ENCODE peak calls at places on chromosomes 4 and X, in eight cellular contexts. One of them, this sample, is unnamed.

GRCh38 chr4:154626793-154627484 is 14.5 kb upstream of the FGG start:
- DNase-seq in WTC11: peak
- DNase-seq in T-helper 9 cell: no peak
- DNase-seq in naive B cell: peak
- DNase-seq in heart right ventricle: peak
- DNase-seq in fibroblast of the aortic adventitia: peak
- DNase-seq in breast epithelium: peak
- DNase-seq in kidney epithelial cell: no peak
- DNase-seq in this sample: no peak

GRCh38 chr4:102139932-102140331 is 205.3 kb downstream of the SLC39A8 start:
- DNase-seq in WTC11: no peak
- DNase-seq in T-helper 9 cell: no peak
- DNase-seq in naive B cell: no peak
- DNase-seq in heart right ventricle: no peak
- DNase-seq in fibroblast of the aortic adventitia: peak
- DNase-seq in breast epithelium: no peak
- DNase-seq in kidney epithelial cell: no peak
- DNase-seq in this sample: no peak

GRCh38 chrX:120213438-120214265 is 37.0 kb upstream of the ZBTB33 start:
- DNase-seq in WTC11: peak
- DNase-seq in T-helper 9 cell: peak
- DNase-seq in naive B cell: peak
- DNase-seq in heart right ventricle: no peak
- DNase-seq in fibroblast of the aortic adventitia: peak
- DNase-seq in breast epithelium: no peak
- DNase-seq in kidney epithelial cell: peak
- DNase-seq in this sample: peak

GRCh38 chr4:100736651-100737450 is 219.0 kb upstream of the EMCN start:
- DNase-seq in WTC11: no peak
- DNase-seq in T-helper 9 cell: no peak
- DNase-seq in naive B cell: no peak
- DNase-seq in heart right ventricle: no peak
- DNase-seq in fibroblast of the aortic adventitia: peak
- DNase-seq in breast epithelium: no peak
- DNase-seq in kidney epithelial cell: peak
- DNase-seq in this sample: no peak

GRCh38 chr4:2084316-2084715 is 25.2 kb downstream of the NAT8L start:
- DNase-seq in WTC11: no peak
- DNase-seq in T-helper 9 cell: no peak
- DNase-seq in naive B cell: no peak
- DNase-seq in heart right ventricle: no peak
- DNase-seq in fibroblast of the aortic adventitia: no peak
- DNase-seq in breast epithelium: no peak
- DNase-seq in kidney epithelial cell: no peak
- DNase-seq in this sample: no peak

GRCh38 chr4:39319678-39320077 is 46.5 kb downstream of the RFC1 start:
- DNase-seq in WTC11: no peak
- DNase-seq in T-helper 9 cell: no peak
- DNase-seq in naive B cell: no peak
- DNase-seq in heart right ventricle: no peak
- DNase-seq in fibroblast of the aortic adventitia: peak
- DNase-seq in breast epithelium: no peak
- DNase-seq in kidney epithelial cell: peak
- DNase-seq in this sample: no peak

GRCh38 chr4:113901994-113902787 is 77.3 kb downstream of the ARSJ start:
- DNase-seq in WTC11: no peak
- DNase-seq in T-helper 9 cell: peak
- DNase-seq in naive B cell: no peak
- DNase-seq in heart right ventricle: no peak
- DNase-seq in fibroblast of the aortic adventitia: no peak
- DNase-seq in breast epithelium: peak
- DNase-seq in kidney epithelial cell: peak
- DNase-seq in this sample: no peak

GRCh38 chr4:32140636-32141035 is 1420.5 kb downstream of the PCDH7 start:
- DNase-seq in WTC11: no peak
- DNase-seq in T-helper 9 cell: no peak
- DNase-seq in naive B cell: no peak
- DNase-seq in heart right ventricle: no peak
- DNase-seq in fibroblast of the aortic adventitia: peak
- DNase-seq in breast epithelium: no peak
- DNase-seq in kidney epithelial cell: peak
- DNase-seq in this sample: no peak

GRCh38 chr4:84985952-84986351 is 19.5 kb upstream of the WDFY3 start:
- DNase-seq in WTC11: no peak
- DNase-seq in T-helper 9 cell: no peak
- DNase-seq in naive B cell: no peak
- DNase-seq in heart right ventricle: no peak
- DNase-seq in fibroblast of the aortic adventitia: peak
- DNase-seq in breast epithelium: no peak
- DNase-seq in kidney epithelial cell: peak
- DNase-seq in this sample: no peak

GRCh38 chr4:131974730-131975129 is 1174.4 kb upstream of the PCDH10 start:
- DNase-seq in WTC11: no peak
- DNase-seq in T-helper 9 cell: no peak
- DNase-seq in naive B cell: no peak
- DNase-seq in heart right ventricle: no peak
- DNase-seq in fibroblast of the aortic adventitia: peak
- DNase-seq in breast epithelium: no peak
- DNase-seq in kidney epithelial cell: no peak
- DNase-seq in this sample: no peak

GRCh38 chr4:172035573-172035972 is 222.4 kb downstream of the GALNTL6 start:
- DNase-seq in WTC11: no peak
- DNase-seq in T-helper 9 cell: no peak
- DNase-seq in naive B cell: no peak
- DNase-seq in heart right ventricle: no peak
- DNase-seq in fibroblast of the aortic adventitia: no peak
- DNase-seq in breast epithelium: no peak
- DNase-seq in kidney epithelial cell: no peak
- DNase-seq in this sample: no peak

GRCh38 chrX:12480956-12481355 is 310.3 kb upstream of the PRPS2 start:
- DNase-seq in WTC11: no peak
- DNase-seq in T-helper 9 cell: no peak
- DNase-seq in naive B cell: no peak
- DNase-seq in heart right ventricle: no peak
- DNase-seq in fibroblast of the aortic adventitia: peak
- DNase-seq in breast epithelium: no peak
- DNase-seq in kidney epithelial cell: no peak
- DNase-seq in this sample: no peak

GRCh38 chrX:130877892-130878321 is 25.1 kb downstream of the ENOX2 start:
- DNase-seq in WTC11: no peak
- DNase-seq in T-helper 9 cell: no peak
- DNase-seq in naive B cell: no peak
- DNase-seq in heart right ventricle: no peak
- DNase-seq in fibroblast of the aortic adventitia: peak
- DNase-seq in breast epithelium: no peak
- DNase-seq in kidney epithelial cell: no peak
- DNase-seq in this sample: no peak

GRCh38 chr4:139035650-139036049 is 20.1 kb downstream of the NOCT start:
- DNase-seq in WTC11: no peak
- DNase-seq in T-helper 9 cell: no peak
- DNase-seq in naive B cell: no peak
- DNase-seq in heart right ventricle: no peak
- DNase-seq in fibroblast of the aortic adventitia: no peak
- DNase-seq in breast epithelium: no peak
- DNase-seq in kidney epithelial cell: no peak
- DNase-seq in this sample: no peak

GRCh38 chr4:105137460-105137859 is 9.2 kb upstream of the TET2 start:
- DNase-seq in WTC11: no peak
- DNase-seq in T-helper 9 cell: no peak
- DNase-seq in naive B cell: no peak
- DNase-seq in heart right ventricle: no peak
- DNase-seq in fibroblast of the aortic adventitia: no peak
- DNase-seq in breast epithelium: no peak
- DNase-seq in kidney epithelial cell: no peak
- DNase-seq in this sample: no peak

GRCh38 chr4:134117785-134118184 is 83.8 kb downstream of the PABPC4L start:
- DNase-seq in WTC11: no peak
- DNase-seq in T-helper 9 cell: no peak
- DNase-seq in naive B cell: no peak
- DNase-seq in heart right ventricle: no peak
- DNase-seq in fibroblast of the aortic adventitia: no peak
- DNase-seq in breast epithelium: no peak
- DNase-seq in kidney epithelial cell: no peak
- DNase-seq in this sample: no peak

GRCh38 chr4:106773106-106773905 is 262.8 kb downstream of the DKK2 start:
- DNase-seq in WTC11: no peak
- DNase-seq in T-helper 9 cell: no peak
- DNase-seq in naive B cell: no peak
- DNase-seq in heart right ventricle: no peak
- DNase-seq in fibroblast of the aortic adventitia: peak
- DNase-seq in breast epithelium: no peak
- DNase-seq in kidney epithelial cell: no peak
- DNase-seq in this sample: no peak

GRCh38 chr4:7784131-7784870 is 155.4 kb downstream of the AFAP1 start:
- DNase-seq in WTC11: no peak
- DNase-seq in T-helper 9 cell: no peak
- DNase-seq in naive B cell: no peak
- DNase-seq in heart right ventricle: no peak
- DNase-seq in fibroblast of the aortic adventitia: no peak
- DNase-seq in breast epithelium: no peak
- DNase-seq in kidney epithelial cell: no peak
- DNase-seq in this sample: no peak

GRCh38 chrX:13048265-13048664 is 3.8 kb upstream of the FAM9C start:
- DNase-seq in WTC11: no peak
- DNase-seq in T-helper 9 cell: no peak
- DNase-seq in naive B cell: no peak
- DNase-seq in heart right ventricle: no peak
- DNase-seq in fibroblast of the aortic adventitia: no peak
- DNase-seq in breast epithelium: no peak
- DNase-seq in kidney epithelial cell: no peak
- DNase-seq in this sample: no peak

GRCh38 chr4:3041192-3042142 is 32.9 kb downstream of the HTT-AS start:
- DNase-seq in WTC11: peak
- DNase-seq in T-helper 9 cell: peak
- DNase-seq in naive B cell: peak
- DNase-seq in heart right ventricle: peak
- DNase-seq in fibroblast of the aortic adventitia: peak
- DNase-seq in breast epithelium: no peak
- DNase-seq in kidney epithelial cell: no peak
- DNase-seq in this sample: no peak

GRCh38 chr4:186881521-186882220 is 158.0 kb upstream of the FAT1 start:
- DNase-seq in WTC11: no peak
- DNase-seq in T-helper 9 cell: no peak
- DNase-seq in naive B cell: no peak
- DNase-seq in heart right ventricle: no peak
- DNase-seq in fibroblast of the aortic adventitia: no peak
- DNase-seq in breast epithelium: no peak
- DNase-seq in kidney epithelial cell: peak
- DNase-seq in this sample: no peak

GRCh38 chr4:7705062-7705461 is 234.6 kb downstream of the AFAP1 start:
- DNase-seq in WTC11: peak
- DNase-seq in T-helper 9 cell: no peak
- DNase-seq in naive B cell: no peak
- DNase-seq in heart right ventricle: peak
- DNase-seq in fibroblast of the aortic adventitia: peak
- DNase-seq in breast epithelium: peak
- DNase-seq in kidney epithelial cell: no peak
- DNase-seq in this sample: no peak

GRCh38 chr4:45662996-45663395 is 460.9 kb downstream of the GABRG1 start:
- DNase-seq in WTC11: no peak
- DNase-seq in T-helper 9 cell: no peak
- DNase-seq in naive B cell: no peak
- DNase-seq in heart right ventricle: peak
- DNase-seq in fibroblast of the aortic adventitia: peak
- DNase-seq in breast epithelium: no peak
- DNase-seq in kidney epithelial cell: peak
- DNase-seq in this sample: no peak

GRCh38 chr4:158823461-158823873 is 54.6 kb downstream of the FNIP2 start:
- DNase-seq in WTC11: no peak
- DNase-seq in T-helper 9 cell: no peak
- DNase-seq in naive B cell: no peak
- DNase-seq in heart right ventricle: no peak
- DNase-seq in fibroblast of the aortic adventitia: peak
- DNase-seq in breast epithelium: no peak
- DNase-seq in kidney epithelial cell: peak
- DNase-seq in this sample: no peak

GRCh38 chrX:94107981-94108380 is 434.0 kb downstream of the FAM133A start:
- DNase-seq in WTC11: no peak
- DNase-seq in T-helper 9 cell: no peak
- DNase-seq in naive B cell: no peak
- DNase-seq in heart right ventricle: no peak
- DNase-seq in fibroblast of the aortic adventitia: no peak
- DNase-seq in breast epithelium: no peak
- DNase-seq in kidney epithelial cell: no peak
- DNase-seq in this sample: no peak

GRCh38 chrX:40908857-40909475 is 173.6 kb upstream of the MED14 start:
- DNase-seq in WTC11: no peak
- DNase-seq in T-helper 9 cell: no peak
- DNase-seq in naive B cell: no peak
- DNase-seq in heart right ventricle: no peak
- DNase-seq in fibroblast of the aortic adventitia: peak
- DNase-seq in breast epithelium: no peak
- DNase-seq in kidney epithelial cell: peak
- DNase-seq in this sample: no peak

GRCh38 chrX:370963-371745 is 15.6 kb downstream of the PPP2R3B start:
- DNase-seq in WTC11: no peak
- DNase-seq in T-helper 9 cell: no peak
- DNase-seq in naive B cell: no peak
- DNase-seq in heart right ventricle: no peak
- DNase-seq in fibroblast of the aortic adventitia: no peak
- DNase-seq in breast epithelium: no peak
- DNase-seq in kidney epithelial cell: no peak
- DNase-seq in this sample: no peak

GRCh38 chrX:85698921-85699320 is 319.5 kb upstream of the POF1B start:
- DNase-seq in WTC11: peak
- DNase-seq in T-helper 9 cell: no peak
- DNase-seq in naive B cell: no peak
- DNase-seq in heart right ventricle: no peak
- DNase-seq in fibroblast of the aortic adventitia: no peak
- DNase-seq in breast epithelium: no peak
- DNase-seq in kidney epithelial cell: no peak
- DNase-seq in this sample: no peak

GRCh38 chrX:39704590-39704989 is 393.2 kb downstream of the BCOR start:
- DNase-seq in WTC11: no peak
- DNase-seq in T-helper 9 cell: no peak
- DNase-seq in naive B cell: no peak
- DNase-seq in heart right ventricle: no peak
- DNase-seq in fibroblast of the aortic adventitia: no peak
- DNase-seq in breast epithelium: no peak
- DNase-seq in kidney epithelial cell: no peak
- DNase-seq in this sample: no peak

GRCh38 chrX:130705591-130705990 is 197.4 kb downstream of the ENOX2 start:
- DNase-seq in WTC11: no peak
- DNase-seq in T-helper 9 cell: no peak
- DNase-seq in naive B cell: no peak
- DNase-seq in heart right ventricle: no peak
- DNase-seq in fibroblast of the aortic adventitia: no peak
- DNase-seq in breast epithelium: no peak
- DNase-seq in kidney epithelial cell: no peak
- DNase-seq in this sample: no peak

GRCh38 chr4:185005209-185005819 is 13.0 kb upstream of the HELT start:
- DNase-seq in WTC11: peak
- DNase-seq in T-helper 9 cell: peak
- DNase-seq in naive B cell: peak
- DNase-seq in heart right ventricle: peak
- DNase-seq in fibroblast of the aortic adventitia: peak
- DNase-seq in breast epithelium: peak
- DNase-seq in kidney epithelial cell: peak
- DNase-seq in this sample: no peak

GRCh38 chrX:11944486-11944885 is 186.4 kb downstream of the MSL3 start:
- DNase-seq in WTC11: peak
- DNase-seq in T-helper 9 cell: no peak
- DNase-seq in naive B cell: no peak
- DNase-seq in heart right ventricle: no peak
- DNase-seq in fibroblast of the aortic adventitia: peak
- DNase-seq in breast epithelium: no peak
- DNase-seq in kidney epithelial cell: peak
- DNase-seq in this sample: peak

GRCh38 chr4:150366487-150366999 is 215.4 kb upstream of the MAB21L2 start:
- DNase-seq in WTC11: peak
- DNase-seq in T-helper 9 cell: no peak
- DNase-seq in naive B cell: no peak
- DNase-seq in heart right ventricle: no peak
- DNase-seq in fibroblast of the aortic adventitia: no peak
- DNase-seq in breast epithelium: no peak
- DNase-seq in kidney epithelial cell: no peak
- DNase-seq in this sample: no peak

GRCh38 chr4:168634276-168634802 is 137.5 kb downstream of the PALLD start:
- DNase-seq in WTC11: no peak
- DNase-seq in T-helper 9 cell: no peak
- DNase-seq in naive B cell: no peak
- DNase-seq in heart right ventricle: no peak
- DNase-seq in fibroblast of the aortic adventitia: peak
- DNase-seq in breast epithelium: peak
- DNase-seq in kidney epithelial cell: peak
- DNase-seq in this sample: no peak

This sample was measured in caudate nucleus.